ENCODE peak calls at places on chromosomes 7 and 10, in seven cellular contexts. J is HL-60; Y is CD8-positive, alpha-beta T cell; O is iris pigment epithelial cell; Q is ovary; Z is NCI-H2081; G is AG09319. B is an unnamed sample.

GRCh38 chr7:7861211-7861633 is 107.4 kb upstream of the GLCCI1 start:
- DNase-seq in J (no peak), Y (no peak), O (peak), Q (no peak), Z (peak), G (peak), B (peak)

GRCh38 chr10:79437111-79437814 is 8.2 kb downstream of the ZCCHC24 start:
- DNase-seq in J (no peak), Y (no peak), O (no peak), Q (no peak), Z (no peak), G (no peak), B (no peak)

GRCh38 chr7:45660201-45660900 is 86.2 kb downstream of the ADCY1 start:
- DNase-seq in J (no peak), Y (no peak), O (no peak), Q (no peak), Z (no peak), G (no peak), B (no peak)

GRCh38 chr10:72173267-72173634 is 42.6 kb upstream of the ANAPC16 start:
- DNase-seq in J (peak), Y (no peak), O (no peak), Q (no peak), Z (no peak), G (no peak), B (no peak)

GRCh38 chr7:19368540-19368939 is 223.3 kb upstream of the FERD3L start:
- DNase-seq in J (no peak), Y (no peak), O (peak), Q (no peak), Z (no peak), G (no peak), B (no peak)

GRCh38 chr10:67923551-67923950 is 39.1 kb downstream of the SIRT1 start:
- DNase-seq in J (no peak), Y (no peak), O (peak), Q (no peak), Z (no peak), G (no peak), B (no peak)

GRCh38 chr10:96672491-96673175 is 47.7 kb downstream of the PIK3AP1 start:
- DNase-seq in J (no peak), Y (no peak), O (no peak), Q (no peak), Z (no peak), G (no peak), B (no peak)

GRCh38 chr7:2689343-2689847 is 1.4 kb downstream of the AMZ1 start:
- DNase-seq in J (no peak), Y (no peak), O (no peak), Q (no peak), Z (no peak), G (no peak), B (no peak)

GRCh38 chr10:132065491-132066105 is at the start of gene JAKMIP3:
- DNase-seq in J (no peak), Y (no peak), O (peak), Q (peak), Z (no peak), G (peak), B (peak)

GRCh38 chr7:18489624-18490023 is 5.9 kb upstream of the HDAC9 start:
- DNase-seq in J (no peak), Y (no peak), O (no peak), Q (no peak), Z (no peak), G (no peak), B (no peak)

GRCh38 chr7:125828153-125828690 is 898.6 kb upstream of the POT1 start:
- DNase-seq in J (no peak), Y (no peak), O (no peak), Q (no peak), Z (no peak), G (no peak), B (no peak)

GRCh38 chr7:84113906-84114875 is 80.4 kb downstream of the SEMA3A start:
- DNase-seq in J (no peak), Y (no peak), O (peak), Q (no peak), Z (no peak), G (no peak), B (no peak)

GRCh38 chr10:114565066-114565465 is 93.0 kb downstream of the ABLIM1 start:
- DNase-seq in J (no peak), Y (no peak), O (no peak), Q (no peak), Z (no peak), G (no peak), B (no peak)

GRCh38 chr10:107898392-107898791 is 733.9 kb upstream of the SORCS1 start:
- DNase-seq in J (no peak), Y (no peak), O (no peak), Q (no peak), Z (no peak), G (no peak), B (no peak)

GRCh38 chr10:50846753-50847152 is 38.7 kb downstream of the A1CF start:
- DNase-seq in J (no peak), Y (no peak), O (peak), Q (no peak), Z (no peak), G (no peak), B (no peak)

GRCh38 chr10:70759769-70760168 is 25.4 kb downstream of the TBATA start:
- DNase-seq in J (peak), Y (no peak), O (no peak), Q (no peak), Z (no peak), G (no peak), B (no peak)

GRCh38 chr7:36651404-36651803 is 72.9 kb downstream of the AOAH start:
- DNase-seq in J (no peak), Y (no peak), O (peak), Q (no peak), Z (no peak), G (peak), B (peak)

GRCh38 chr7:127135871-127136485 is 116.8 kb downstream of the GRM8 start:
- DNase-seq in J (no peak), Y (no peak), O (no peak), Q (no peak), Z (no peak), G (no peak), B (no peak)

GRCh38 chr10:74792726-74793125 is 33.7 kb upstream of the KAT6B start:
- DNase-seq in J (no peak), Y (no peak), O (no peak), Q (no peak), Z (no peak), G (no peak), B (no peak)

GRCh38 chr10:58435297-58435696 is 50.1 kb downstream of the TFAM start:
- DNase-seq in J (no peak), Y (no peak), O (peak), Q (no peak), Z (no peak), G (peak), B (peak)

GRCh38 chr10:72007246-72007892 is 43.2 kb downstream of the CHST3 start:
- DNase-seq in J (peak), Y (no peak), O (no peak), Q (peak), Z (no peak), G (no peak), B (no peak)

GRCh38 chr7:91249506-91250233 is 14.6 kb upstream of the FZD1 start:
- DNase-seq in J (no peak), Y (no peak), O (peak), Q (no peak), Z (no peak), G (no peak), B (no peak)

GRCh38 chr7:96052860-96053452 is 268.9 kb downstream of the SLC25A13 start:
- DNase-seq in J (no peak), Y (no peak), O (no peak), Q (no peak), Z (peak), G (no peak), B (no peak)

GRCh38 chr10:6200588-6201510 is 1.9 kb upstream of the PFKFB3 start:
- DNase-seq in J (peak), Y (peak), O (peak), Q (peak), Z (no peak), G (no peak), B (no peak)

GRCh38 chr10:87842220-87842641 is 21.1 kb downstream of the KLLN start:
- DNase-seq in J (no peak), Y (no peak), O (peak), Q (no peak), Z (no peak), G (no peak), B (no peak)

GRCh38 chr7:90387470-90388240 is 15.6 kb upstream of the CLDN12 start:
- DNase-seq in J (no peak), Y (no peak), O (peak), Q (no peak), Z (no peak), G (no peak), B (no peak)

GRCh38 chr10:7417807-7418206 is 7.0 kb upstream of the SFMBT2 start:
- DNase-seq in J (no peak), Y (no peak), O (no peak), Q (no peak), Z (no peak), G (no peak), B (no peak)

GRCh38 chr7:47347346-47347745 is 234.6 kb downstream of the TNS3 start:
- DNase-seq in J (no peak), Y (no peak), O (no peak), Q (no peak), Z (no peak), G (no peak), B (no peak)

GRCh38 chr7:88565401-88565800 is 194.1 kb upstream of the ZNF804B start:
- DNase-seq in J (no peak), Y (no peak), O (no peak), Q (no peak), Z (no peak), G (no peak), B (no peak)

GRCh38 chr10:15201589-15202300 is 33.3 kb upstream of the NMT2 start:
- DNase-seq in J (no peak), Y (no peak), O (peak), Q (no peak), Z (no peak), G (no peak), B (no peak)

GRCh38 chr7:73718905-73719805 is at the start of gene STX1A:
- DNase-seq in J (peak), Y (peak), O (peak), Q (peak), Z (peak), G (no peak), B (no peak)

GRCh38 chr7:82413237-82413636 is 30.3 kb downstream of the CACNA2D1 start:
- DNase-seq in J (no peak), Y (no peak), O (no peak), Q (no peak), Z (no peak), G (no peak), B (no peak)

GRCh38 chr7:116802784-116803183 is 59.6 kb upstream of the CAPZA2 start:
- DNase-seq in J (peak), Y (no peak), O (peak), Q (no peak), Z (peak), G (no peak), B (no peak)

GRCh38 chr7:127885222-127885772 is 145.9 kb downstream of the LRRC4 start:
- DNase-seq in J (no peak), Y (no peak), O (no peak), Q (no peak), Z (no peak), G (no peak), B (no peak)

GRCh38 chr10:115432188-115432819 is 339.1 kb downstream of the ATRNL1 start:
- DNase-seq in J (no peak), Y (no peak), O (peak), Q (no peak), Z (no peak), G (no peak), B (peak)

B was measured in GM04503.